ENCODE peak calls at places on chromosomes 2 and 18, in seven cellular contexts. G is GM06990, F is dorsolateral prefrontal cortex, P is hepatocyte, O is astrocyte of the spinal cord, S is upper lobe of right lung, Q is AG10803. X is an unnamed sample.

GRCh38 chr2:6866239-6866745 is 585 bp upstream of the CMPK2 start:
- DNase-seq in O (peak; percentile 23), P (peak; percentile 66), G (no peak), F (no peak), S (no peak), Q (no peak), X (no peak)

GRCh38 chr18:10032331-10032979 is 118.6 kb downstream of the VAPA start:
- DNase-seq in P (no peak), G (no peak), O (no peak), F (no peak), Q (no peak), S (no peak), X (no peak)

GRCh38 chr2:169859423-169859822 is 32.2 kb downstream of the UBR3 start:
- DNase-seq in P (no peak), Q (no peak), G (no peak), S (no peak), O (no peak), F (no peak), X (no peak)

GRCh38 chr18:37889963-37890362 is 324.4 kb upstream of the CELF4 start:
- DNase-seq in G (no peak), P (no peak), F (no peak), Q (no peak), O (no peak), S (no peak), X (no peak)

GRCh38 chr2:167816897-167817296 is 430.5 kb downstream of the STK39 start:
- DNase-seq in P (no peak), S (no peak), F (no peak), Q (no peak), G (no peak), O (no peak), X (no peak)

GRCh38 chr2:28327596-28327962 is 65.1 kb upstream of the FOSL2 start:
- DNase-seq in Q (no peak), S (no peak), P (no peak), F (no peak), G (no peak), O (no peak), X (no peak)

GRCh38 chr2:135030826-135031225 is 16.4 kb downstream of the MAP3K19 start:
- DNase-seq in P (peak; percentile 72), G (no peak), Q (peak; percentile 40), F (no peak), O (peak; percentile 62), S (no peak), X (no peak)

GRCh38 chr2:173048901-173049661 is 26.6 kb upstream of the MAP3K20 start:
- DNase-seq in P (peak; percentile 82), Q (peak; percentile 97), O (peak; percentile 98), S (no peak), G (peak; percentile 18), F (no peak), X (peak; percentile 91)

GRCh38 chr2:121804340-121804739 is 48.9 kb downstream of the TSN start:
- DNase-seq in O (peak; percentile 25), Q (peak; percentile 1), P (no peak), F (no peak), G (no peak), S (no peak), X (no peak)

GRCh38 chr2:204172074-204172600 is 235.6 kb downstream of the ICOS start:
- DNase-seq in P (no peak), F (no peak), Q (no peak), O (no peak), S (no peak), G (no peak), X (no peak)

GRCh38 chr2:70767094-70767698 is 804 bp downstream of the ADD2 start:
- DNase-seq in Q (no peak), F (peak; percentile 38), P (peak; percentile 12), O (no peak), S (no peak), G (peak; percentile 17), X (no peak)

GRCh38 chr2:108988796-108989713 is at the start of gene EDAR:
- DNase-seq in S (peak; percentile 72), Q (no peak), P (peak; percentile 77), F (no peak), O (peak; percentile 19), G (no peak), X (no peak)

GRCh38 chr2:3480352-3481010 is 38.9 kb downstream of the ADI1 start:
- DNase-seq in Q (no peak), S (no peak), F (no peak), G (no peak), P (peak; percentile 82), O (no peak), X (no peak)

GRCh38 chr2:178764097-178764496 is 43.1 kb downstream of the TTN start:
- DNase-seq in S (no peak), O (peak; percentile 15), G (no peak), Q (no peak), F (no peak), P (no peak), X (no peak)

GRCh38 chr2:121211251-121211650 is 73.8 kb downstream of the TFCP2L1 start:
- DNase-seq in P (peak; percentile 37), S (peak; percentile 76), O (no peak), Q (no peak), G (no peak), F (no peak), X (no peak)

GRCh38 chr2:40038646-40039045 is 259.6 kb upstream of the THUMPD2 start:
- DNase-seq in G (no peak), Q (no peak), P (no peak), O (no peak), S (no peak), F (no peak), X (no peak)

GRCh38 chr2:204197601-204198000 is 261.0 kb downstream of the ICOS start:
- DNase-seq in Q (no peak), F (no peak), P (no peak), S (no peak), O (no peak), G (no peak), X (no peak)

GRCh38 chr2:23480991-23481797 is 96.2 kb downstream of the KLHL29 start:
- DNase-seq in F (no peak), Q (peak; percentile 86), G (no peak), S (peak; percentile 46), O (peak; percentile 83), P (peak; percentile 70), X (peak; percentile 59)

GRCh38 chr2:11371099-11371937 is 26.9 kb upstream of the ROCK2 start:
- DNase-seq in F (no peak), Q (peak; percentile 55), O (no peak), G (no peak), P (no peak), S (no peak), X (no peak)

GRCh38 chr2:39094717-39095363 is 26.0 kb downstream of the SOS1 start:
- DNase-seq in Q (peak; percentile 77), O (peak; percentile 26), G (peak; percentile 44), P (no peak), S (no peak), F (no peak), X (peak; percentile 30)

GRCh38 chr2:190888449-190888848 is 7.8 kb downstream of the GLS start:
- DNase-seq in F (no peak), G (no peak), Q (no peak), P (no peak), O (no peak), S (no peak), X (no peak)

GRCh38 chr2:83951378-83951947 is 507.6 kb downstream of the SUCLG1 start:
- DNase-seq in P (no peak), O (no peak), S (no peak), G (no peak), Q (no peak), F (no peak), X (no peak)

GRCh38 chr2:44686561-44686960 is 254.9 kb upstream of the SIX3 start:
- DNase-seq in S (no peak), P (no peak), Q (peak; percentile 22), G (no peak), F (no peak), O (peak; percentile 36), X (no peak)

GRCh38 chr2:150742094-150742493 is 254.6 kb upstream of the RND3 start:
- DNase-seq in F (no peak), O (no peak), Q (no peak), S (no peak), G (no peak), P (no peak), X (no peak)
- H3K4me3 ChIP-seq in F (no peak overlapping the region), O (no peak overlapping the region), Q (no peak overlapping the region), S (no peak overlapping the region), G (no peak overlapping the region), P (no peak overlapping the region), X (no peak overlapping the region)

GRCh38 chr2:79882548-79882947 is 369.7 kb downstream of the CTNNA2 start:
- DNase-seq in P (no peak), Q (no peak), S (no peak), O (no peak), G (no peak), F (no peak), X (no peak)

GRCh38 chr2:79892123-79892522 is 379.3 kb downstream of the CTNNA2 start:
- DNase-seq in O (no peak), Q (no peak), F (no peak), G (no peak), P (no peak), S (no peak), X (no peak)

GRCh38 chr2:79887747-79888374 is 375.0 kb downstream of the CTNNA2 start:
- DNase-seq in F (no peak), S (no peak), O (peak; percentile 66), G (no peak), Q (peak; percentile 59), P (peak; percentile 71), X (peak; percentile 25)
- TF ChIP-seq CTCF in F (peak; percentile 74), S (peak; percentile 69), O (peak; percentile 53), G (peak; percentile 55), Q (peak; percentile 76), P (peak; percentile 83), X (peak; percentile 44)

GRCh38 chr2:53859354-53860159 is at the start of gene GPR75:
- DNase-seq in S (peak; percentile 73), P (peak; percentile 10), O (peak; percentile 26), Q (peak; percentile 16), G (no peak), F (peak; percentile 78), X (no peak)
- H3K4me3 ChIP-seq in S (peak within 1 kb of the TSS; percentile 41), P (no peak within 1 kb of the TSS), O (peak within 1 kb of the TSS; percentile 40), Q (peak within 1 kb of the TSS; percentile 47), G (no peak within 1 kb of the TSS), F (peak within 1 kb of the TSS; percentile 71), X (peak within 1 kb of the TSS; percentile 29)

DNA sequence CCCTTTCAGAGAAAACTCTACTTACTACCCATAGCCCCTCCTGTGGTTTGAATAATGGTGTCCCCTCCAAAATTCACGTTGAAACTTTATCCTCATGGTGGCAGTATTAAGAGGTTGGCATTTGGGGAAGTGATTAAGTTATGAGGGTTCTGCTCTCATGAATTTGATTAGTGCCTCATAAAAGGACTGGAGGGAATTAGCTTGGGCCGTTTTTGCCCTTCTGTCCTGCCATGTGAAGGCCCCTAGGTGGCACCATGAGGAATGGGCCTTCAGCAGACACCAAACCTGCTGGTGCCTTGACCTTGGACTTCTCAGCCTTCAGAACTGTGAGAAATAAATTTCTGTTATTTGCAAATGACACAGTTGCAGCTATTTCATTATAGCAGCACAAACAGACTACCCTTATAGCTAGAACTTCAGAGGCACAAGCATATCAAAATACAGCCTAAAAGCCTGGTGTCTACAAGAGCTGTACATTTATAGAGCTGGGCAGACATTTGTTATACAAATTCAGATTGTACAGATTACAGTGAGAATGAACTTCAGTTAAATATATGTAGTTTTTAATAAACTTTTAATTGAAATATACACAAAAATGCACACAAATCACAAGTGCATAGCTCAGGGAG is 2.6 kb upstream of the PTPN2 start:
- DNase-seq in Q (peak; percentile 13), F (no peak), O (no peak), P (no peak), S (no peak), G (no peak), X (no peak)
- TF ChIP-seq CTCF in Q (peak; percentile 39), F (no peak), O (peak; percentile 46), P (no peak), S (peak; percentile 43), G (peak; percentile 65), X (peak; percentile 58)

X was measured in HFF-Myc.